ENCODE peak calls at places on chromosome 9, in seven cellular contexts. One of them, this sample, is unnamed.

GRCh38 chr9:86614871-86615849 is 260.9 kb upstream of the TUT7 start:
- DNase-seq in IMR-90: peak; percentile 70
- DNase-seq in mesendoderm: peak; percentile 83
- DNase-seq in neuronal stem cell: no peak
- DNase-seq in H1: peak; percentile 58
- DNase-seq in mesenchymal stem cell: no peak
- DNase-seq in H9: no peak
- DNase-seq in this sample: peak; percentile 68

GRCh38 chr9:134033516-134034214 is 8.4 kb downstream of the BRD3OS start:
- DNase-seq in IMR-90: no peak
- DNase-seq in mesendoderm: no peak
- DNase-seq in neuronal stem cell: no peak
- DNase-seq in H1: no peak
- DNase-seq in mesenchymal stem cell: no peak
- DNase-seq in H9: no peak
- DNase-seq in this sample: no peak

GRCh38 chr9:23962101-23962500 is 136.1 kb upstream of the ELAVL2 start:
- DNase-seq in IMR-90: no peak
- DNase-seq in mesendoderm: peak; percentile 47
- DNase-seq in neuronal stem cell: no peak
- DNase-seq in H1: no peak
- DNase-seq in mesenchymal stem cell: no peak
- DNase-seq in H9: peak; percentile 33
- DNase-seq in this sample: peak; percentile 18

GRCh38 chr9:37917315-37917731 is 13.4 kb upstream of the SLC25A51 start:
- DNase-seq in IMR-90: no peak
- DNase-seq in mesendoderm: no peak
- DNase-seq in neuronal stem cell: no peak
- DNase-seq in H1: no peak
- DNase-seq in mesenchymal stem cell: no peak
- DNase-seq in H9: no peak
- DNase-seq in this sample: no peak

GRCh38 chr9:12718482-12719026 is 25.4 kb downstream of the TYRP1 start:
- DNase-seq in IMR-90: peak; percentile 44
- DNase-seq in mesendoderm: peak; percentile 93
- DNase-seq in neuronal stem cell: peak; percentile 59
- DNase-seq in H1: peak; percentile 60
- DNase-seq in mesenchymal stem cell: peak; percentile 93
- DNase-seq in H9: peak; percentile 72
- DNase-seq in this sample: no peak

GRCh38 chr9:113776194-113776593 is 99.9 kb upstream of the ZNF618 start:
- DNase-seq in IMR-90: no peak
- DNase-seq in mesendoderm: no peak
- DNase-seq in neuronal stem cell: no peak
- DNase-seq in H1: peak; percentile 2
- DNase-seq in mesenchymal stem cell: no peak
- DNase-seq in H9: no peak
- DNase-seq in this sample: no peak

GRCh38 chr9:4904322-4905134 is 80.5 kb upstream of the JAK2 start:
- DNase-seq in IMR-90: peak; percentile 74
- DNase-seq in mesendoderm: no peak
- DNase-seq in neuronal stem cell: no peak
- DNase-seq in H1: no peak
- DNase-seq in mesenchymal stem cell: no peak
- DNase-seq in H9: no peak
- DNase-seq in this sample: no peak

GRCh38 chr9:31588010-31588409 is 796.4 kb upstream of the ACO1 start:
- DNase-seq in IMR-90: no peak
- DNase-seq in mesendoderm: no peak
- DNase-seq in neuronal stem cell: no peak
- DNase-seq in H1: no peak
- DNase-seq in mesenchymal stem cell: no peak
- DNase-seq in H9: no peak
- DNase-seq in this sample: no peak

GRCh38 chr9:135016876-135017275 is 70.6 kb upstream of the OLFM1 start:
- DNase-seq in IMR-90: no peak
- DNase-seq in mesendoderm: no peak
- DNase-seq in neuronal stem cell: no peak
- DNase-seq in H1: no peak
- DNase-seq in mesenchymal stem cell: no peak
- DNase-seq in H9: no peak
- DNase-seq in this sample: no peak

GRCh38 chr9:81431662-81432061 is 257.7 kb downstream of the TLE1 start:
- DNase-seq in IMR-90: peak; percentile 99
- DNase-seq in mesendoderm: no peak
- DNase-seq in neuronal stem cell: no peak
- DNase-seq in H1: no peak
- DNase-seq in mesenchymal stem cell: peak; percentile 99
- DNase-seq in H9: no peak
- DNase-seq in this sample: no peak

GRCh38 chr9:117409321-117409720 is 5.5 kb downstream of the ASTN2 start:
- DNase-seq in IMR-90: no peak
- DNase-seq in mesendoderm: peak; percentile 41
- DNase-seq in neuronal stem cell: no peak
- DNase-seq in H1: no peak
- DNase-seq in mesenchymal stem cell: no peak
- DNase-seq in H9: no peak
- DNase-seq in this sample: no peak

GRCh38 chr9:121763561-121764370 is 112.3 kb downstream of the DAB2IP start:
- DNase-seq in IMR-90: no peak
- DNase-seq in mesendoderm: no peak
- DNase-seq in neuronal stem cell: no peak
- DNase-seq in H1: no peak
- DNase-seq in mesenchymal stem cell: no peak
- DNase-seq in H9: no peak
- DNase-seq in this sample: no peak

DNA sequence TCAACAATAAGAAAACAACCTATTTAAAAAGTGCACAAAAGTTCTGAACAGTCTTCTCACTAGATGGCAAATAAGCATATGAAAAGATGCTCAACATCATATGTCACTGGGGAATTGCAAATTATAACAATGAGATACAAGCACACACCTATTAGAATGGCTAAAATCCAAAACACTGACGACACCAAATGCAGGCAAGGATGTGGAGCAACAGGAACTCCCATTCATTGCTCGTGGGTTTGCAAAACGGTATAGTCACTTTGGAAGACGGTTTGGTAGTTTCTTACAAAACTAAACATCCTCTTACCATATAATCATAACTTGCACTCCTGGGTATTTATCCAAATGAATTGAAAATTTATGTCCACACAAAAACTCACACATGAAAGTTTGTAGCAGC is 100.9 kb upstream of the TBC1D2 start:
- DNase-seq in IMR-90: peak; percentile 64
- DNase-seq in mesendoderm: no peak
- DNase-seq in neuronal stem cell: no peak
- DNase-seq in H1: no peak
- DNase-seq in mesenchymal stem cell: no peak
- DNase-seq in H9: no peak
- DNase-seq in this sample: no peak
- H3K4me2 ChIP-seq in IMR-90: no peak overlapping the region
- H3K4me2 ChIP-seq in mesendoderm: no peak overlapping the region
- H3K4me2 ChIP-seq in neuronal stem cell: no peak overlapping the region
- H3K4me2 ChIP-seq in H1: no peak overlapping the region
- H3K4me2 ChIP-seq in mesenchymal stem cell: no peak overlapping the region
- H3K4me2 ChIP-seq in H9: no peak overlapping the region
- H3K4me2 ChIP-seq in this sample: no peak overlapping the region

GRCh38 chr9:21967169-21967568 is 27.0 kb downstream of the CDKN2A start:
- DNase-seq in IMR-90: no peak
- DNase-seq in mesendoderm: peak; percentile 51
- DNase-seq in neuronal stem cell: no peak
- DNase-seq in H1: no peak
- DNase-seq in mesenchymal stem cell: no peak
- DNase-seq in H9: peak; percentile 50
- DNase-seq in this sample: no peak
- H3K23ac ChIP-seq in IMR-90: no peak overlapping the region
- H3K23ac ChIP-seq in mesendoderm: no peak overlapping the region
- H3K23ac ChIP-seq in neuronal stem cell: no peak overlapping the region
- H3K23ac ChIP-seq in H1: no peak overlapping the region
- H3K23ac ChIP-seq in mesenchymal stem cell: no peak overlapping the region
- H3K23ac ChIP-seq in H9: no peak overlapping the region
- H3K23ac ChIP-seq in this sample: peak overlapping the region; percentile 2

DNA sequence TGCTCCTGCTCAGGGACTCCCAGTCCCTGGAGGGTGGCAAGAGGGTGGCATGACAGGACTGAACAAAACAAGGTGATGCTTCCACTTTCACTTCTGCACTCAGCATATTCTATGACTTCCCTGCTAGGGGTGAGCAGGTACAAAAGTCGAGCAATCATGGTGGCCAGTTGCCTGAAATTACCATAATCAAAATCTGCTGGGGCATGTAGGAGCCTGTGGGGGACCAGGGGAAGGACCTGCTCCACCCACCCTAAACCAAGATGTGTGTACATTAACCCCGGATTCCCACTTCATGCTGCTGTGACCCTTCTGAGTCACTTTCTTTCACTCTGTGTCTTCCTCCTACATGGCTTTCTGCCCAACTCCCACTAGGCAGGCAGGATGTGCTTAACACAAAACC is 73.4 kb upstream of the PHF24 start:
- DNase-seq in IMR-90: no peak
- DNase-seq in mesendoderm: no peak
- DNase-seq in neuronal stem cell: no peak
- DNase-seq in H1: no peak
- DNase-seq in mesenchymal stem cell: no peak
- DNase-seq in H9: no peak
- DNase-seq in this sample: no peak
- H3K4me2 ChIP-seq in IMR-90: no peak overlapping the region
- H3K4me2 ChIP-seq in mesendoderm: no peak overlapping the region
- H3K4me2 ChIP-seq in neuronal stem cell: no peak overlapping the region
- H3K4me2 ChIP-seq in H1: no peak overlapping the region
- H3K4me2 ChIP-seq in mesenchymal stem cell: no peak overlapping the region
- H3K4me2 ChIP-seq in H9: no peak overlapping the region
- H3K4me2 ChIP-seq in this sample: no peak overlapping the region

GRCh38 chr9:101121836-101122399 is 93.4 kb downstream of the PLPPR1 start:
- DNase-seq in IMR-90: no peak
- DNase-seq in mesendoderm: no peak
- DNase-seq in neuronal stem cell: no peak
- DNase-seq in H1: no peak
- DNase-seq in mesenchymal stem cell: no peak
- DNase-seq in H9: no peak
- DNase-seq in this sample: no peak

GRCh38 chr9:101130089-101130488 is 101.6 kb downstream of the PLPPR1 start:
- DNase-seq in IMR-90: no peak
- DNase-seq in mesendoderm: no peak
- DNase-seq in neuronal stem cell: no peak
- DNase-seq in H1: no peak
- DNase-seq in mesenchymal stem cell: no peak
- DNase-seq in H9: no peak
- DNase-seq in this sample: no peak

GRCh38 chr9:101128623-101129022 is 100.1 kb downstream of the PLPPR1 start:
- DNase-seq in IMR-90: no peak
- DNase-seq in mesendoderm: no peak
- DNase-seq in neuronal stem cell: no peak
- DNase-seq in H1: no peak
- DNase-seq in mesenchymal stem cell: no peak
- DNase-seq in H9: no peak
- DNase-seq in this sample: no peak

GRCh38 chr9:101131326-101131725 is 102.8 kb downstream of the PLPPR1 start:
- DNase-seq in IMR-90: no peak
- DNase-seq in mesendoderm: peak; percentile 39
- DNase-seq in neuronal stem cell: no peak
- DNase-seq in H1: no peak
- DNase-seq in mesenchymal stem cell: no peak
- DNase-seq in H9: no peak
- DNase-seq in this sample: no peak

GRCh38 chr9:101126556-101126955 is 98.0 kb downstream of the PLPPR1 start:
- DNase-seq in IMR-90: no peak
- DNase-seq in mesendoderm: no peak
- DNase-seq in neuronal stem cell: no peak
- DNase-seq in H1: no peak
- DNase-seq in mesenchymal stem cell: no peak
- DNase-seq in H9: no peak
- DNase-seq in this sample: no peak
- H3K23ac ChIP-seq in IMR-90: no peak overlapping the region
- H3K23ac ChIP-seq in mesendoderm: no peak overlapping the region
- H3K23ac ChIP-seq in neuronal stem cell: no peak overlapping the region
- H3K23ac ChIP-seq in H1: no peak overlapping the region
- H3K23ac ChIP-seq in mesenchymal stem cell: no peak overlapping the region
- H3K23ac ChIP-seq in H9: no peak overlapping the region
- H3K23ac ChIP-seq in this sample: no peak overlapping the region

DNA sequence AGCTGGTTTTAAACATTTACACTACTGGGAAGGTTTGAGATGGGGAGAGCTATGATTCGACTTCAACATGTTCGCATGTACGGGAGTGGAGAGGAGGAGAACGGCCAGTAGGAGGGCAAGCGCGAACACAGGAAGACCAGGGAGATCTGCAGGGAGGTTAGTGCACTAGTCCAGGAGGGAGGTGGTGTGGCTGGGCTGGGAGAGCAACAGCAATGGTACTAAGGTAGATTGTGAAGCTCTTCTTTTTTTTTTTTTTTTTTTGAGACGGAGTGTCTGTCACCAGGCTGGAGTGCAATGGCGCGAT is 16.6 kb downstream of the IER5L start:
- DNase-seq in IMR-90: no peak
- DNase-seq in mesendoderm: no peak
- DNase-seq in neuronal stem cell: no peak
- DNase-seq in H1: no peak
- DNase-seq in mesenchymal stem cell: no peak
- DNase-seq in H9: no peak
- DNase-seq in this sample: no peak
- H3K4me2 ChIP-seq in IMR-90: no peak overlapping the region
- H3K4me2 ChIP-seq in mesendoderm: no peak overlapping the region
- H3K4me2 ChIP-seq in neuronal stem cell: no peak overlapping the region
- H3K4me2 ChIP-seq in H1: no peak overlapping the region
- H3K4me2 ChIP-seq in mesenchymal stem cell: no peak overlapping the region
- H3K4me2 ChIP-seq in H9: no peak overlapping the region
- H3K4me2 ChIP-seq in this sample: no peak overlapping the region

GRCh38 chr9:88270398-88270797 is 117.8 kb upstream of the SPIN1 start:
- DNase-seq in IMR-90: no peak
- DNase-seq in mesendoderm: no peak
- DNase-seq in neuronal stem cell: no peak
- DNase-seq in H1: no peak
- DNase-seq in mesenchymal stem cell: no peak
- DNase-seq in H9: no peak
- DNase-seq in this sample: no peak

GRCh38 chr9:88272986-88273385 is 115.3 kb upstream of the SPIN1 start:
- DNase-seq in IMR-90: no peak
- DNase-seq in mesendoderm: peak; percentile 23
- DNase-seq in neuronal stem cell: no peak
- DNase-seq in H1: no peak
- DNase-seq in mesenchymal stem cell: no peak
- DNase-seq in H9: no peak
- DNase-seq in this sample: peak; percentile 15

GRCh38 chr9:88266416-88266815 is 121.8 kb upstream of the SPIN1 start:
- DNase-seq in IMR-90: peak; percentile 49
- DNase-seq in mesendoderm: no peak
- DNase-seq in neuronal stem cell: no peak
- DNase-seq in H1: no peak
- DNase-seq in mesenchymal stem cell: no peak
- DNase-seq in H9: no peak
- DNase-seq in this sample: no peak

GRCh38 chr9:88267283-88267682 is 121.0 kb upstream of the SPIN1 start:
- DNase-seq in IMR-90: no peak
- DNase-seq in mesendoderm: no peak
- DNase-seq in neuronal stem cell: no peak
- DNase-seq in H1: no peak
- DNase-seq in mesenchymal stem cell: no peak
- DNase-seq in H9: no peak
- DNase-seq in this sample: no peak

DNA sequence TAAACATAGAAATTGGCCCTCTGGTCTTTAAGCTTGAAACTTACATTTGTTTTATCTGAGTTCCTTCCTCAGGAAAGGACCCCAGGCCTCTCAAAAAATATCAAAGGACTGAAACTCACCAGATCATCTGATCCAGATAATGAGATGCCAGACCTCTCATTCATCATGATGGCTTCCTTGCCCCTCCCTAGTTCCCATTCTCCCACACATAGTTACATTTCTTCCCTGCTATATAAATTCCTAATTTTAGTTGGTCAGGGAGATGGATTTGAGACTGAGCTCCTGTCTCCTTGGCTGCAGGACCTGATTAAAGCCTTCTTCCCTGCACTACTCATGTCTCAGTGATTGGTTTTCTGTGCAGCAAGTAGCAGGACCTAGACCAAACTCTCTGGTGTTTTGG is 119.4 kb upstream of the SPIN1 start:
- DNase-seq in IMR-90: no peak
- DNase-seq in mesendoderm: no peak
- DNase-seq in neuronal stem cell: no peak
- DNase-seq in H1: no peak
- DNase-seq in mesenchymal stem cell: no peak
- DNase-seq in H9: no peak
- DNase-seq in this sample: peak; percentile 37
- H3K23ac ChIP-seq in IMR-90: no peak overlapping the region
- H3K23ac ChIP-seq in mesendoderm: no peak overlapping the region
- H3K23ac ChIP-seq in neuronal stem cell: no peak overlapping the region
- H3K23ac ChIP-seq in H1: no peak overlapping the region
- H3K23ac ChIP-seq in mesenchymal stem cell: no peak overlapping the region
- H3K23ac ChIP-seq in H9: no peak overlapping the region
- H3K23ac ChIP-seq in this sample: no peak overlapping the region

This sample was measured in trophoblast cell.